ENCODE peak calls at places on chromosomes 12 and 14, in nine cellular contexts. One of them, this sample, is unnamed. For H3K4me1 and H3K27me3, the result is how much of the 10 kb centered on the place peaks cover.

GRCh38 chr12:109775172-109775881 is 57.9 kb downstream of the TRPV4 start:
- DNase-seq in fibroblast of lung: peak
- DNase-seq in CD4-positive, CD25-positive, alpha-beta regulatory T cell: peak
- DNase-seq in prostate gland: peak
- DNase-seq in CD8-positive, alpha-beta T cell: peak
- DNase-seq in ovary: peak
- DNase-seq in body of pancreas: peak
- DNase-seq in HepG2: peak
- DNase-seq in CD8-positive, alpha-beta memory T cell: peak
- DNase-seq in this sample: peak

GRCh38 chr12:34244608-34245007 is 222.3 kb downstream of the ALG10 start:
- DNase-seq in fibroblast of lung: no peak
- DNase-seq in CD4-positive, CD25-positive, alpha-beta regulatory T cell: no peak
- DNase-seq in prostate gland: no peak
- DNase-seq in CD8-positive, alpha-beta T cell: no peak
- DNase-seq in ovary: no peak
- DNase-seq in body of pancreas: no peak
- DNase-seq in HepG2: no peak
- DNase-seq in CD8-positive, alpha-beta memory T cell: no peak
- DNase-seq in this sample: no peak

GRCh38 chr12:5333096-5333495 is 98.8 kb upstream of the NTF3 start:
- DNase-seq in fibroblast of lung: no peak
- DNase-seq in CD4-positive, CD25-positive, alpha-beta regulatory T cell: no peak
- DNase-seq in prostate gland: no peak
- DNase-seq in CD8-positive, alpha-beta T cell: no peak
- DNase-seq in ovary: no peak
- DNase-seq in body of pancreas: no peak
- DNase-seq in HepG2: no peak
- DNase-seq in CD8-positive, alpha-beta memory T cell: peak
- DNase-seq in this sample: no peak

GRCh38 chr14:79597561-79597960 is 613.7 kb downstream of the DIO2 start:
- DNase-seq in fibroblast of lung: peak
- DNase-seq in CD4-positive, CD25-positive, alpha-beta regulatory T cell: no peak
- DNase-seq in prostate gland: no peak
- DNase-seq in CD8-positive, alpha-beta T cell: no peak
- DNase-seq in ovary: no peak
- DNase-seq in body of pancreas: no peak
- DNase-seq in HepG2: no peak
- DNase-seq in CD8-positive, alpha-beta memory T cell: no peak
- DNase-seq in this sample: no peak

GRCh38 chr12:9646794-9647622 is 22.5 kb upstream of the CLEC2D start:
- DNase-seq in fibroblast of lung: peak
- DNase-seq in CD4-positive, CD25-positive, alpha-beta regulatory T cell: no peak
- DNase-seq in prostate gland: no peak
- DNase-seq in CD8-positive, alpha-beta T cell: no peak
- DNase-seq in ovary: no peak
- DNase-seq in body of pancreas: no peak
- DNase-seq in HepG2: no peak
- DNase-seq in CD8-positive, alpha-beta memory T cell: no peak
- DNase-seq in this sample: no peak

GRCh38 chr14:92389598-92390126 is 66.7 kb downstream of the SLC24A4 start:
- DNase-seq in fibroblast of lung: no peak
- DNase-seq in CD4-positive, CD25-positive, alpha-beta regulatory T cell: no peak
- DNase-seq in prostate gland: no peak
- DNase-seq in CD8-positive, alpha-beta T cell: no peak
- DNase-seq in ovary: no peak
- DNase-seq in body of pancreas: no peak
- DNase-seq in HepG2: no peak
- DNase-seq in CD8-positive, alpha-beta memory T cell: no peak
- DNase-seq in this sample: no peak

GRCh38 chr12:66191547-66192126 is 2.6 kb downstream of the IRAK3 start:
- DNase-seq in fibroblast of lung: no peak
- DNase-seq in CD4-positive, CD25-positive, alpha-beta regulatory T cell: no peak
- DNase-seq in prostate gland: no peak
- DNase-seq in CD8-positive, alpha-beta T cell: no peak
- DNase-seq in ovary: no peak
- DNase-seq in body of pancreas: no peak
- DNase-seq in HepG2: no peak
- DNase-seq in CD8-positive, alpha-beta memory T cell: no peak
- DNase-seq in this sample: no peak

GRCh38 chr12:129337413-129337812 is 484.1 kb downstream of the GLT1D1 start:
- DNase-seq in fibroblast of lung: no peak
- DNase-seq in CD4-positive, CD25-positive, alpha-beta regulatory T cell: no peak
- DNase-seq in prostate gland: no peak
- DNase-seq in CD8-positive, alpha-beta T cell: no peak
- DNase-seq in ovary: no peak
- DNase-seq in body of pancreas: no peak
- DNase-seq in HepG2: no peak
- DNase-seq in CD8-positive, alpha-beta memory T cell: no peak
- DNase-seq in this sample: peak

GRCh38 chr14:71748196-71748595 is 184.0 kb upstream of the RGS6 start:
- DNase-seq in fibroblast of lung: no peak
- DNase-seq in CD4-positive, CD25-positive, alpha-beta regulatory T cell: no peak
- DNase-seq in prostate gland: no peak
- DNase-seq in CD8-positive, alpha-beta T cell: no peak
- DNase-seq in ovary: no peak
- DNase-seq in body of pancreas: no peak
- DNase-seq in HepG2: no peak
- DNase-seq in CD8-positive, alpha-beta memory T cell: no peak
- DNase-seq in this sample: no peak

GRCh38 chr14:77409131-77409533 is 14.2 kb downstream of the NOXRED1 start:
- DNase-seq in fibroblast of lung: peak
- DNase-seq in CD4-positive, CD25-positive, alpha-beta regulatory T cell: no peak
- DNase-seq in prostate gland: no peak
- DNase-seq in CD8-positive, alpha-beta T cell: no peak
- DNase-seq in ovary: no peak
- DNase-seq in body of pancreas: no peak
- DNase-seq in HepG2: peak
- DNase-seq in CD8-positive, alpha-beta memory T cell: no peak
- DNase-seq in this sample: peak

GRCh38 chr14:68065322-68065721 is 245.7 kb downstream of the RAD51B start:
- DNase-seq in fibroblast of lung: no peak
- DNase-seq in CD4-positive, CD25-positive, alpha-beta regulatory T cell: no peak
- DNase-seq in prostate gland: no peak
- DNase-seq in CD8-positive, alpha-beta T cell: no peak
- DNase-seq in ovary: no peak
- DNase-seq in body of pancreas: no peak
- DNase-seq in HepG2: no peak
- DNase-seq in CD8-positive, alpha-beta memory T cell: no peak
- DNase-seq in this sample: no peak

GRCh38 chr14:57533214-57533613 is 39.6 kb upstream of the CCDC198 start:
- DNase-seq in fibroblast of lung: peak
- DNase-seq in CD4-positive, CD25-positive, alpha-beta regulatory T cell: no peak
- DNase-seq in prostate gland: no peak
- DNase-seq in CD8-positive, alpha-beta T cell: no peak
- DNase-seq in ovary: no peak
- DNase-seq in body of pancreas: no peak
- DNase-seq in HepG2: peak
- DNase-seq in CD8-positive, alpha-beta memory T cell: no peak
- DNase-seq in this sample: peak

GRCh38 chr12:46919666-46920065 is 93.9 kb upstream of the SLC38A4 start:
- DNase-seq in fibroblast of lung: peak
- DNase-seq in CD4-positive, CD25-positive, alpha-beta regulatory T cell: no peak
- DNase-seq in prostate gland: no peak
- DNase-seq in CD8-positive, alpha-beta T cell: no peak
- DNase-seq in ovary: no peak
- DNase-seq in body of pancreas: no peak
- DNase-seq in HepG2: no peak
- DNase-seq in CD8-positive, alpha-beta memory T cell: no peak
- DNase-seq in this sample: no peak

DNA sequence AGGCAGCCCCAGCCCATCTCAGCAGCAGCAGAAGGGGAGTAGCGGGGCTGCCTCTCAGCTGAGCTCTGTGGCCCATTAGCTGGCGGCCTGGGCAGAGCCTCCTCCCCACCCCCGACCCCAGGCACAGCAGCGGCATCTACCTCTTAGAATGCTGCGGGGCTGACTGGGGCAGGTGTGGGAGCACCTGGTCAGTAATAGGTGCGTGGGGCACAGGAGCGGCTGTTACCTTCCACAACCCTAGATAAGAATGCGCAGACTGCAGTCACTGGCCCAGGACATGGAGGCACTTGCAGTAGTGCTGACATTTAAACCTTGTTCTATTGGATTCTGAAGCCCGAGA is 35.6 kb downstream of the SYNE3 start:
- DNase-seq in fibroblast of lung: no peak
- DNase-seq in CD4-positive, CD25-positive, alpha-beta regulatory T cell: no peak
- DNase-seq in prostate gland: no peak
- DNase-seq in CD8-positive, alpha-beta T cell: no peak
- DNase-seq in ovary: no peak
- DNase-seq in body of pancreas: no peak
- DNase-seq in HepG2: no peak
- DNase-seq in CD8-positive, alpha-beta memory T cell: no peak
- DNase-seq in this sample: no peak
- H3K4me1 ChIP-seq in fibroblast of lung: under half
- H3K4me1 ChIP-seq in CD4-positive, CD25-positive, alpha-beta regulatory T cell: under half
- H3K4me1 ChIP-seq in prostate gland: under half
- H3K4me1 ChIP-seq in CD8-positive, alpha-beta T cell: under half
- H3K4me1 ChIP-seq in ovary: under half
- H3K4me1 ChIP-seq in body of pancreas: under half
- H3K4me1 ChIP-seq in HepG2: under half
- H3K4me1 ChIP-seq in CD8-positive, alpha-beta memory T cell: under half
- H3K4me1 ChIP-seq in this sample: under half

GRCh38 chr12:52964556-52965336 is 15.8 kb downstream of the KRT18 start:
- DNase-seq in fibroblast of lung: no peak
- DNase-seq in CD4-positive, CD25-positive, alpha-beta regulatory T cell: no peak
- DNase-seq in prostate gland: no peak
- DNase-seq in CD8-positive, alpha-beta T cell: no peak
- DNase-seq in ovary: no peak
- DNase-seq in body of pancreas: no peak
- DNase-seq in HepG2: no peak
- DNase-seq in CD8-positive, alpha-beta memory T cell: no peak
- DNase-seq in this sample: no peak

GRCh38 chr12:52969828-52970569 is 21.1 kb downstream of the KRT18 start:
- DNase-seq in fibroblast of lung: no peak
- DNase-seq in CD4-positive, CD25-positive, alpha-beta regulatory T cell: no peak
- DNase-seq in prostate gland: peak
- DNase-seq in CD8-positive, alpha-beta T cell: no peak
- DNase-seq in ovary: no peak
- DNase-seq in body of pancreas: peak
- DNase-seq in HepG2: peak
- DNase-seq in CD8-positive, alpha-beta memory T cell: no peak
- DNase-seq in this sample: peak

DNA sequence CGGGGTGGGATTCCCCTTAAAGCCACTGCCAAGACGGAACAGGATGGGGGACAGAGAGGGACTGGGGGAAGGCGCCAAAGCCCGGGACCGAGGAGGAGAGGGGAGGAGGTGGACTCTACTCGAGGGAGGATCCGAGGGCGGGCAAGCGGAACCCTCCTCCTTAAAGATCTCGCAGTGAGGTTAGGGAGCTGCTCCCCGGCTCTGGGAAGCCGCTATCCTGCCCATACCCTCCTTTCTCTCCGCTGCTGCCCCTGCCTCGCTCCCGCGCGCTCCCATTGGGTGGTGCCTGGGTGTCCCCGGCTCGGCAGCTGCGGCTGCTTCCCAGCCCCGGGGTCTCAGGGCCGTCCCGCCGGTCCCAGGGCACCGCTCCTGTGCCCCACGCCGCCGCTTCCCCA is 16.4 kb downstream of the KRT18 start:
- DNase-seq in fibroblast of lung: no peak
- DNase-seq in CD4-positive, CD25-positive, alpha-beta regulatory T cell: no peak
- DNase-seq in prostate gland: no peak
- DNase-seq in CD8-positive, alpha-beta T cell: no peak
- DNase-seq in ovary: no peak
- DNase-seq in body of pancreas: no peak
- DNase-seq in HepG2: no peak
- DNase-seq in CD8-positive, alpha-beta memory T cell: no peak
- DNase-seq in this sample: peak
- H3K4me3 ChIP-seq in fibroblast of lung: no peak
- H3K4me3 ChIP-seq in CD4-positive, CD25-positive, alpha-beta regulatory T cell: no peak
- H3K4me3 ChIP-seq in prostate gland: peak
- H3K4me3 ChIP-seq in CD8-positive, alpha-beta T cell: no peak
- H3K4me3 ChIP-seq in ovary: no peak
- H3K4me3 ChIP-seq in body of pancreas: no peak
- H3K4me3 ChIP-seq in HepG2: no peak
- H3K4me3 ChIP-seq in CD8-positive, alpha-beta memory T cell: no peak
- H3K4me3 ChIP-seq in this sample: no peak

GRCh38 chr12:49086116-49086515 is 8.5 kb downstream of the DHH start:
- DNase-seq in fibroblast of lung: peak
- DNase-seq in CD4-positive, CD25-positive, alpha-beta regulatory T cell: no peak
- DNase-seq in prostate gland: no peak
- DNase-seq in CD8-positive, alpha-beta T cell: no peak
- DNase-seq in ovary: no peak
- DNase-seq in body of pancreas: no peak
- DNase-seq in HepG2: no peak
- DNase-seq in CD8-positive, alpha-beta memory T cell: no peak
- DNase-seq in this sample: no peak
- H3K27me3 ChIP-seq in fibroblast of lung: under half
- H3K27me3 ChIP-seq in CD4-positive, CD25-positive, alpha-beta regulatory T cell: under half
- H3K27me3 ChIP-seq in prostate gland: under half
- H3K27me3 ChIP-seq in CD8-positive, alpha-beta T cell: under half
- H3K27me3 ChIP-seq in ovary: under half
- H3K27me3 ChIP-seq in body of pancreas: under half
- H3K27me3 ChIP-seq in HepG2: under half
- H3K27me3 ChIP-seq in CD8-positive, alpha-beta memory T cell: under half
- H3K27me3 ChIP-seq in this sample: under half

GRCh38 chr12:8035440-8036010 is 3.0 kb downstream of the FOXJ2 start:
- DNase-seq in fibroblast of lung: peak
- DNase-seq in CD4-positive, CD25-positive, alpha-beta regulatory T cell: no peak
- DNase-seq in prostate gland: no peak
- DNase-seq in CD8-positive, alpha-beta T cell: no peak
- DNase-seq in ovary: no peak
- DNase-seq in body of pancreas: no peak
- DNase-seq in HepG2: no peak
- DNase-seq in CD8-positive, alpha-beta memory T cell: no peak
- DNase-seq in this sample: no peak

GRCh38 chr12:8033153-8034044 is 883 bp downstream of the FOXJ2 start:
- DNase-seq in fibroblast of lung: peak
- DNase-seq in CD4-positive, CD25-positive, alpha-beta regulatory T cell: no peak
- DNase-seq in prostate gland: peak
- DNase-seq in CD8-positive, alpha-beta T cell: peak
- DNase-seq in ovary: peak
- DNase-seq in body of pancreas: peak
- DNase-seq in HepG2: no peak
- DNase-seq in CD8-positive, alpha-beta memory T cell: peak
- DNase-seq in this sample: peak

GRCh38 chr12:8036366-8036765 is 3.9 kb downstream of the FOXJ2 start:
- DNase-seq in fibroblast of lung: peak
- DNase-seq in CD4-positive, CD25-positive, alpha-beta regulatory T cell: no peak
- DNase-seq in prostate gland: no peak
- DNase-seq in CD8-positive, alpha-beta T cell: no peak
- DNase-seq in ovary: no peak
- DNase-seq in body of pancreas: peak
- DNase-seq in HepG2: no peak
- DNase-seq in CD8-positive, alpha-beta memory T cell: no peak
- DNase-seq in this sample: no peak

GRCh38 chr12:8032242-8033152 is at the start of gene FOXJ2:
- DNase-seq in fibroblast of lung: peak
- DNase-seq in CD4-positive, CD25-positive, alpha-beta regulatory T cell: peak
- DNase-seq in prostate gland: peak
- DNase-seq in CD8-positive, alpha-beta T cell: peak
- DNase-seq in ovary: peak
- DNase-seq in body of pancreas: peak
- DNase-seq in HepG2: peak
- DNase-seq in CD8-positive, alpha-beta memory T cell: peak
- DNase-seq in this sample: peak

DNA sequence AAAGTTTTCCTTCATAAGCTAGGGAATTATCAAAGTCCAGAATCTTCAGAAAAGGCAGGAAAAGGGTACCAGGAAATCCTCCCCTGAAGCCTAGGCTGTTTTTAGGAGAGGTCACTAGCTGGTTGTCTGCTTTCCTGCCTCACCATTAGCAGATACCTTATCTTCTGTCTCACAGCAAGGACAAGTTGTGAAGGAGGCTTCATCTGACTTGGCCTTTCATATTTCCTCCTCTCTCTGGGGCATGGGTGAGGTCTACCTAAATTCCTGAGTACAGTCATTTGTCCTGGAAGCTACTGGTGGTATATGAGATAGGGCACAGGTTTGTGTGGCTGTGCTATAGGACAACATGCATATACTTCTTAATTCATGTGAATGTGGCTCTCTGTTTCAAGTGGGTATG is 2.3 kb downstream of the FOXJ2 start:
- DNase-seq in fibroblast of lung: peak
- DNase-seq in CD4-positive, CD25-positive, alpha-beta regulatory T cell: no peak
- DNase-seq in prostate gland: no peak
- DNase-seq in CD8-positive, alpha-beta T cell: no peak
- DNase-seq in ovary: no peak
- DNase-seq in body of pancreas: no peak
- DNase-seq in HepG2: no peak
- DNase-seq in CD8-positive, alpha-beta memory T cell: no peak
- DNase-seq in this sample: peak
- H3K4me1 ChIP-seq in fibroblast of lung: under half
- H3K4me1 ChIP-seq in CD4-positive, CD25-positive, alpha-beta regulatory T cell: half or more
- H3K4me1 ChIP-seq in prostate gland: under half
- H3K4me1 ChIP-seq in CD8-positive, alpha-beta T cell: half or more
- H3K4me1 ChIP-seq in ovary: under half
- H3K4me1 ChIP-seq in body of pancreas: half or more
- H3K4me1 ChIP-seq in HepG2: half or more
- H3K4me1 ChIP-seq in CD8-positive, alpha-beta memory T cell: half or more
- H3K4me1 ChIP-seq in this sample: under half

This sample was measured in small intestine.